ENCODE peak calls at places on chromosome 13, in ten cellular contexts. M is right atrium auricular region, T is GM23248, H is pancreas, O is IMR-90, S is fibroblast of pulmonary artery, F is skeletal muscle cell, L is Peyer's patch, N is transverse colon, V is AG04450. U is an unnamed sample.

GRCh38 chr13:71358218-71358617 is 508.8 kb downstream of the DACH1 start:
- DNase-seq in M (no peak), T (no peak), H (no peak), O (no peak), S (no peak), F (no peak), L (no peak), N (no peak), V (no peak), U (peak)

GRCh38 chr13:113557013-113557412 is 27.5 kb upstream of the TFDP1 start:
- DNase-seq in M (peak), T (no peak), H (no peak), O (no peak), S (no peak), F (no peak), L (no peak), N (peak), V (no peak), U (no peak)

GRCh38 chr13:85724554-85725432 is 74.4 kb downstream of the SLITRK6 start:
- DNase-seq in M (no peak), T (no peak), H (no peak), O (peak), S (no peak), F (no peak), L (no peak), N (no peak), V (peak), U (no peak)

GRCh38 chr13:78660130-78660857 is 1.3 kb upstream of the OBI1 start:
- DNase-seq in M (no peak), T (no peak), H (no peak), O (no peak), S (no peak), F (no peak), L (peak), N (peak), V (no peak), U (no peak)

GRCh38 chr13:93004919-93005318 is 221.7 kb upstream of the GPC6 start:
- DNase-seq in M (no peak), T (peak), H (no peak), O (peak), S (peak), F (no peak), L (no peak), N (no peak), V (no peak), U (no peak)

GRCh38 chr13:66618702-66619101 is 611.4 kb downstream of the PCDH9 start:
- DNase-seq in M (no peak), T (peak), H (no peak), O (peak), S (peak), F (peak), L (no peak), N (no peak), V (peak), U (no peak)

GRCh38 chr13:69168436-69168835 is 939.2 kb upstream of the ATXN8OS start:
- DNase-seq in M (no peak), T (no peak), H (no peak), O (no peak), S (no peak), F (no peak), L (no peak), N (no peak), V (no peak), U (no peak)

GRCh38 chr13:95641961-95642621 is 2.4 kb downstream of the DZIP1 start:
- DNase-seq in M (no peak), T (peak), H (peak), O (peak), S (peak), F (no peak), L (no peak), N (peak), V (no peak), U (peak)

GRCh38 chr13:97191615-97192014 is 30.5 kb upstream of the MBNL2 start:
- DNase-seq in M (no peak), T (no peak), H (no peak), O (no peak), S (no peak), F (peak), L (no peak), N (no peak), V (no peak), U (no peak)

GRCh38 chr13:31515427-31515826 is 223.9 kb upstream of the RXFP2 start:
- DNase-seq in M (no peak), T (no peak), H (no peak), O (no peak), S (no peak), F (no peak), L (no peak), N (no peak), V (no peak), U (no peak)

GRCh38 chr13:48446454-48446853 is 33.5 kb upstream of the LPAR6 start:
- DNase-seq in M (no peak), T (peak), H (no peak), O (peak), S (peak), F (peak), L (no peak), N (no peak), V (peak), U (no peak)

GRCh38 chr13:104253063-104253680 is 1187.0 kb upstream of the SLC10A2 start:
- DNase-seq in M (no peak), T (no peak), H (no peak), O (no peak), S (peak), F (peak), L (no peak), N (no peak), V (no peak), U (no peak)

GRCh38 chr13:93709511-93710244 is 483.1 kb downstream of the GPC6 start:
- DNase-seq in M (no peak), T (no peak), H (no peak), O (no peak), S (no peak), F (no peak), L (no peak), N (no peak), V (no peak), U (no peak)

GRCh38 chr13:113415032-113415431 is 38.3 kb downstream of the ADPRHL1 start:
- DNase-seq in M (no peak), T (no peak), H (peak), O (no peak), S (no peak), F (no peak), L (no peak), N (no peak), V (no peak), U (no peak)

GRCh38 chr13:89267734-89268133 is 1596.6 kb downstream of the SLITRK5 start:
- DNase-seq in M (no peak), T (no peak), H (no peak), O (no peak), S (no peak), F (peak), L (no peak), N (no peak), V (no peak), U (no peak)

GRCh38 chr13:47480121-47480520 is 521.0 kb downstream of the SUCLA2 start:
- DNase-seq in M (no peak), T (peak), H (no peak), O (peak), S (peak), F (peak), L (no peak), N (no peak), V (peak), U (no peak)

GRCh38 chr13:40644838-40645620 is 21.4 kb downstream of the FOXO1 start:
- DNase-seq in M (no peak), T (peak), H (no peak), O (no peak), S (no peak), F (no peak), L (no peak), N (no peak), V (no peak), U (peak)

GRCh38 chr13:107144432-107144831 is 576.5 kb upstream of the ARGLU1 start:
- DNase-seq in M (no peak), T (peak), H (no peak), O (peak), S (peak), F (no peak), L (no peak), N (no peak), V (no peak), U (no peak)

GRCh38 chr13:112102243-112102642 is 35.3 kb downstream of the SOX1 start:
- DNase-seq in M (peak), T (peak), H (no peak), O (no peak), S (no peak), F (no peak), L (no peak), N (no peak), V (no peak), U (peak)

GRCh38 chr13:97445504-97446187 is 11.7 kb downstream of the RAP2A start:
- DNase-seq in M (no peak), T (no peak), H (no peak), O (no peak), S (no peak), F (no peak), L (no peak), N (no peak), V (no peak), U (no peak)

GRCh38 chr13:66984241-66984640 is 245.9 kb downstream of the PCDH9 start:
- DNase-seq in M (no peak), T (no peak), H (no peak), O (peak), S (peak), F (peak), L (no peak), N (no peak), V (no peak), U (no peak)

GRCh38 chr13:52599853-52600603 is 42.2 kb upstream of the HNRNPA1L2 start:
- DNase-seq in M (no peak), T (peak), H (peak), O (peak), S (peak), F (no peak), L (no peak), N (peak), V (no peak), U (no peak)

GRCh38 chr13:103471896-103472295 is 405.7 kb upstream of the SLC10A2 start:
- DNase-seq in M (no peak), T (no peak), H (no peak), O (no peak), S (no peak), F (no peak), L (no peak), N (no peak), V (no peak), U (no peak)

GRCh38 chr13:113586661-113587479 is 2.3 kb downstream of the TFDP1 start:
- DNase-seq in M (peak), T (no peak), H (no peak), O (no peak), S (no peak), F (no peak), L (no peak), N (peak), V (no peak), U (no peak)

GRCh38 chr13:51935326-51936171 is 73.8 kb downstream of the CCDC70 start:
- DNase-seq in M (no peak), T (peak), H (no peak), O (no peak), S (peak), F (no peak), L (no peak), N (peak), V (no peak), U (peak)

GRCh38 chr13:23709521-23709920 is 139.3 kb downstream of the TNFRSF19 start:
- DNase-seq in M (no peak), T (no peak), H (no peak), O (peak), S (no peak), F (no peak), L (no peak), N (no peak), V (no peak), U (no peak)

GRCh38 chr13:78376033-78376432 is 227.3 kb downstream of the POU4F1 start:
- DNase-seq in M (no peak), T (no peak), H (no peak), O (no peak), S (peak), F (no peak), L (no peak), N (no peak), V (no peak), U (no peak)

GRCh38 chr13:113641426-113641825 is 16.6 kb downstream of the ATP4B start:
- DNase-seq in M (no peak), T (no peak), H (no peak), O (no peak), S (no peak), F (no peak), L (no peak), N (peak), V (no peak), U (no peak)

GRCh38 chr13:80473695-80474094 is 132.8 kb upstream of the SPRY2 start:
- DNase-seq in M (no peak), T (peak), H (no peak), O (peak), S (peak), F (peak), L (no peak), N (no peak), V (no peak), U (no peak)

GRCh38 chr13:61664821-61665705 is 249.4 kb upstream of the PCDH20 start:
- DNase-seq in M (no peak), T (no peak), H (peak), O (no peak), S (peak), F (peak), L (no peak), N (no peak), V (no peak), U (peak)

GRCh38 chr13:78978381-78978998 is 319.5 kb upstream of the OBI1 start:
- DNase-seq in M (no peak), T (peak), H (no peak), O (peak), S (peak), F (peak), L (peak), N (peak), V (peak), U (peak)

GRCh38 chr13:49062297-49062896 is 86.7 kb downstream of the FNDC3A start:
- DNase-seq in M (no peak), T (peak), H (no peak), O (peak), S (no peak), F (no peak), L (no peak), N (no peak), V (no peak), U (no peak)

GRCh38 chr13:90105881-90106496 is 1241.5 kb upstream of the MIR17HG start:
- DNase-seq in M (no peak), T (peak), H (no peak), O (no peak), S (peak), F (peak), L (no peak), N (no peak), V (no peak), U (no peak)

GRCh38 chr13:24178847-24179845 is 18.6 kb downstream of the SPATA13 start:
- DNase-seq in M (no peak), T (peak), H (no peak), O (peak), S (peak), F (no peak), L (no peak), N (no peak), V (no peak), U (no peak)

GRCh38 chr13:27660511-27660910 is 38.8 kb downstream of the POLR1D start:
- DNase-seq in M (no peak), T (no peak), H (no peak), O (no peak), S (no peak), F (no peak), L (no peak), N (no peak), V (no peak), U (no peak)

DNA sequence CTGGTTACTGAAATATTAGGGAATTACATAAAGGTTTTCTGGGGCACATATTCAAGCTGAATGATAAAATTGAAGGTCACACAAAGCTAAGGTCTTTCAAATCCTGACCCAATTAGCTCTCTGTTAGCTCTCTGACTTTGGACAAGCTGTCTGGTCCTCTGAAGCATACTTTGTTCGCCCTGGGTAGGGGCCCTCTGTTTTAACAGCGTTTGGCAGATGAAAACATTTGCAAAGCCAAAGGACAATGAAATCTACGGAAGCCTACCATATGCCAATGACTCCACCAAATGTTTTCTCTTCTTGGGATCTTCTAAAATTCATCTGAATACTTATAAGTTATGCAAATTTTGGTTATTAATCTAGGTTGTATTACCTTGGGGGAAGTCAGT is 14.5 kb upstream of the GJA3 start:
- DNase-seq in M (no peak), T (no peak), H (no peak), O (no peak), S (no peak), F (no peak), L (no peak), N (no peak), V (no peak), U (no peak)
- H3K4me3 ChIP-seq in M (peak), T (peak), H (no peak), O (no peak), S (peak), F (no peak), L (no peak), N (no peak), V (no peak), U (no peak)

GRCh38 chr13:109784590-109785140 is 1.7 kb downstream of the IRS2 start:
- DNase-seq in M (no peak), T (peak), H (peak), O (peak), S (peak), F (no peak), L (no peak), N (peak), V (no peak), U (peak)

GRCh38 chr13:109786457-109787134 is at the start of gene IRS2:
- DNase-seq in M (peak), T (peak), H (peak), O (peak), S (peak), F (peak), L (peak), N (peak), V (peak), U (peak)

GRCh38 chr13:109785892-109786450 is 412 bp downstream of the IRS2 start:
- DNase-seq in M (no peak), T (peak), H (no peak), O (no peak), S (peak), F (no peak), L (no peak), N (no peak), V (no peak), U (no peak)

GRCh38 chr13:109783815-109784589 is 2.4 kb downstream of the IRS2 start:
- DNase-seq in M (no peak), T (no peak), H (peak), O (no peak), S (no peak), F (no peak), L (no peak), N (no peak), V (no peak), U (no peak)

DNA sequence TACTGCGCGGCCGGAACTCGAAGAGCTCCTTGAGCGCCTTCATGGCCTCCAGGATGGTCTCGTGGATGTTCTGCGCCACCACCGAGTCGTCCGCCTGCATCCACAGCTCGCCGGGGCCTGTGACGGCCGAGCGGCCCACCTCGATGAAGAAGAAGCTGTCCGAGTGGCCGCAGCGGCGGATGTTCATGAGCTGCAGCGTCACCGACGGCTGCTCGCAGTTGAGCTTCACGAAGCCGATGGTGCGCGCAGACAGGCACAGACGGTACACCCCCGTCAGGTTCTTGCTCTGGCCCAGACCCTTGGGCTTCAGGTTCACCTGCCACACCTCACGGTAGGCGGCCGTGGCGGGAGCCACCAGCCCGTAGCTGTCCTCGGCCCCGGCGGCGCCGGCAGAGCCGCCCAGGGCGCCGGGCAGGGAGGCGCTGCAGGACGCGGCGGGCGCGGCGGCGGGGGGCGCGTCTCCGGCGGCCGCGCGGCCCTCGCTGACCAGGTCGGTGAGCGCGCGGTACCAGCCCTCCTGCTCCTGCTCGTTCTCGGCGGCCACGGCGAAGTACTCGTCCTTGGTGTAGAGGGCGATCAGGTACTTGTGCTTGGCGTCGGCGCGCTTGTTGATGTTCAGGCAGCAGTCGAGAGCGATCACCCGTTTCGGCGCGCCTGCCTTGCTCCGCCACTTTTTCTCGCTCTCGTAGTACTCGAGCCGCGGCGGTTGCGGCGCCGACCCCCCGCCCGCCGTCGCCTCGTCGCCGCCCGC is 1.1 kb downstream of the IRS2 start:
- DNase-seq in M (no peak), T (peak), H (peak), O (peak), S (peak), F (no peak), L (no peak), N (peak), V (no peak), U (peak)
- H3K4me3 ChIP-seq in M (peak), T (peak), H (peak), O (peak), S (peak), F (peak), L (peak), N (peak), V (peak), U (peak)

GRCh38 chr13:37539176-37539575 is 59.4 kb downstream of the POSTN start:
- DNase-seq in M (no peak), T (peak), H (no peak), O (no peak), S (no peak), F (no peak), L (no peak), N (no peak), V (no peak), U (no peak)

GRCh38 chr13:37546087-37546486 is 52.5 kb downstream of the POSTN start:
- DNase-seq in M (no peak), T (no peak), H (no peak), O (no peak), S (no peak), F (no peak), L (no peak), N (no peak), V (no peak), U (no peak)

DNA sequence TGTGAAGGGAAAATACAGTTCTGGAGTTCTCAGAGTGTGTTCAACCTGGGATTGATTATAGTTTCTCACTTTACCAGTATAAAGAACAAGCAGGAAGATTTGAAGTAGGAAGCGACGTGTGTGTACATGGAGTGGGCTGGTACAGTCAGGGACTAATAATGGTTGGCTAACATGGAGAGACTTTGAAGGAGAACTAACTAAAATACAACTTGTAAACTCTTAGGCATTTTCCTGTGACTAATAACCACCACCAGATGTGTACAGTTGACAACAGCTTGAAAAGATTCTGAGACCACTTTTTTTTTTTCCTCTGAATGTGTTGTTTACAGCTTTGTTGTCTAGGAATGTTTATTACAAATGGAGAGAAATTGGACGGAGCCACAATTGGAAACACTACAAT is 58.3 kb downstream of the POSTN start:
- DNase-seq in M (no peak), T (peak), H (no peak), O (peak), S (no peak), F (peak), L (no peak), N (no peak), V (peak), U (no peak)
- H3K4me3 ChIP-seq in M (no peak), T (peak), H (no peak), O (no peak), S (no peak), F (no peak), L (no peak), N (no peak), V (no peak), U (no peak)

DNA sequence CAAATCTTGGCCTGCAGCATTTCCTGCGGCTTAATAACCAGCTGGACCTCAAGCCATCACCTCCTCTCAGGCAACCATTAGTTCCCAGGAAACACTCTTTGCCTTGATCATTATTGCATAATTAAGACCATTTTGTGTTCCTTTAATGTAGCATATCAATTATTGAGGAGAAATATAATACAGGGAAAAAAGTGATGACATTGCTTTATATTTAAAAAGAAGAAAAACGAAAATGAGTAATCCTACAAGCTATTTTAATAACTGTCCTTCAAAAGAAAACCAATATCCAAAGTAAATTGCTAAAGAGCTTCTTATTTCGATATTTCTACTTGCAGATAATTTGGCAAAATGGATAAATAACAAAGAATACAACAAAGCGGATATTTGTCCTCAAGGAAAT is 1084.7 kb downstream of the EFNB2 start:
- DNase-seq in M (no peak), T (no peak), H (no peak), O (no peak), S (no peak), F (no peak), L (no peak), N (no peak), V (no peak), U (no peak)
- H3K4me3 ChIP-seq in M (no peak), T (no peak), H (no peak), O (no peak), S (no peak), F (no peak), L (no peak), N (no peak), V (no peak), U (no peak)